ENCODE peak calls at places on chromosomes 16 and 17, in nine cellular contexts. Z is GM23248; Q is CD8-positive, alpha-beta memory T cell; G is Peyer's patch; C is CD4-positive, alpha-beta memory T cell; N is mammary epithelial cell; W is stomach; V is heart right ventricle; M is tibial artery. K is an unnamed sample. For H3K36me3, the result is how much of the 10 kb centered on the place peaks cover.

GRCh38 chr17:50225693-50226092 is 24.3 kb upstream of the COL1A1 start:
- DNase-seq in Z (no peak), Q (no peak), G (no peak), C (no peak), N (no peak), W (no peak), V (no peak), M (no peak), K (no peak)

GRCh38 chr16:14502932-14503741 is 126.9 kb downstream of the PARN start:
- DNase-seq in Z (peak), Q (no peak), G (no peak), C (no peak), N (peak), W (no peak), V (no peak), M (no peak), K (no peak)

GRCh38 chr17:50425682-50426471 is at the start of gene ACSF2:
- DNase-seq in Z (peak), Q (peak), G (peak), C (peak), N (peak), W (peak), V (peak), M (peak), K (no peak)

GRCh38 chr16:19644877-19645276 is 73.2 kb downstream of the KNOP1 start:
- DNase-seq in Z (no peak), Q (no peak), G (no peak), C (no peak), N (no peak), W (no peak), V (peak), M (no peak), K (no peak)

GRCh38 chr17:50080827-50081226 is 14.3 kb upstream of the PDK2 start:
- DNase-seq in Z (no peak), Q (no peak), G (no peak), C (no peak), N (no peak), W (peak), V (no peak), M (no peak), K (no peak)

GRCh38 chr17:39150795-39151679 is at the start of gene PLXDC1:
- DNase-seq in Z (peak), Q (no peak), G (no peak), C (peak), N (no peak), W (no peak), V (peak), M (no peak), K (no peak)

GRCh38 chr16:16004314-16004749 is 54.9 kb downstream of the ABCC1 start:
- DNase-seq in Z (peak), Q (no peak), G (no peak), C (no peak), N (no peak), W (no peak), V (no peak), M (no peak), K (peak)

GRCh38 chr16:47565454-47565853 is 104.3 kb downstream of the PHKB start:
- DNase-seq in Z (peak), Q (no peak), G (no peak), C (peak), N (peak), W (no peak), V (peak), M (peak), K (no peak)

GRCh38 chr16:71247478-71247877 is 17.0 kb upstream of the HYDIN start:
- DNase-seq in Z (no peak), Q (no peak), G (no peak), C (no peak), N (no peak), W (no peak), V (no peak), M (no peak), K (no peak)

GRCh38 chr16:80198265-80198994 is 342.4 kb upstream of the DYNLRB2 start:
- DNase-seq in Z (peak), Q (no peak), G (no peak), C (no peak), N (no peak), W (no peak), V (no peak), M (no peak), K (no peak)

GRCh38 chr16:21626659-21627277 is 25.6 kb downstream of the IGSF6 start:
- DNase-seq in Z (peak), Q (no peak), G (no peak), C (peak), N (peak), W (no peak), V (no peak), M (no peak), K (peak)

GRCh38 chr17:47955497-47956461 is 1.9 kb downstream of the PRR15L start:
- DNase-seq in Z (no peak), Q (no peak), G (peak), C (no peak), N (peak), W (peak), V (no peak), M (no peak), K (no peak)

GRCh38 chr17:33506889-33507650 is 214.0 kb upstream of the ASIC2 start:
- DNase-seq in Z (no peak), Q (no peak), G (no peak), C (no peak), N (no peak), W (no peak), V (no peak), M (no peak), K (no peak)

GRCh38 chr16:2364638-2365210 is 24.2 kb upstream of the ABCA3 start:
- DNase-seq in Z (no peak), Q (no peak), G (no peak), C (no peak), N (no peak), W (no peak), V (no peak), M (no peak), K (no peak)

GRCh38 chr16:53703590-53704444 is at the start of the genes FTO and RPGRIP1L:
- DNase-seq in Z (peak), Q (peak), G (peak), C (peak), N (peak), W (peak), V (peak), M (peak), K (peak)

GRCh38 chr17:13560935-13561334 is 40.8 kb downstream of the HS3ST3A1 start:
- DNase-seq in Z (no peak), Q (no peak), G (no peak), C (no peak), N (no peak), W (no peak), V (no peak), M (no peak), K (no peak)

GRCh38 chr17:72125742-72126141 is 4.9 kb downstream of the SOX9 start:
- DNase-seq in Z (peak), Q (no peak), G (no peak), C (no peak), N (peak), W (no peak), V (no peak), M (no peak), K (no peak)

GRCh38 chr16:53821957-53822625 is 118.1 kb downstream of the FTO start:
- DNase-seq in Z (peak), Q (no peak), G (no peak), C (no peak), N (peak), W (no peak), V (no peak), M (no peak), K (peak)

GRCh38 chr16:11249233-11250061 is 6.6 kb downstream of the SOCS1 start:
- DNase-seq in Z (no peak), Q (no peak), G (no peak), C (no peak), N (no peak), W (no peak), V (no peak), M (no peak), K (no peak)

GRCh38 chr17:28345420-28346198 is 10.0 kb downstream of the TNFAIP1 start:
- DNase-seq in Z (no peak), Q (no peak), G (no peak), C (no peak), N (no peak), W (peak), V (no peak), M (no peak), K (no peak)

GRCh38 chr16:87695534-87695933 is 70.3 kb downstream of the KLHDC4 start:
- DNase-seq in Z (no peak), Q (no peak), G (no peak), C (no peak), N (no peak), W (no peak), V (no peak), M (no peak), K (no peak)
- H3K36me3 ChIP-seq in Z (under half), Q (under half), G (under half), C (under half), N (under half), W (under half), V (under half), M (under half), K (under half)

GRCh38 chr17:81233811-81234505 is 4.9 kb downstream of the TEPSIN start:
- DNase-seq in Z (no peak), Q (no peak), G (no peak), C (no peak), N (no peak), W (no peak), V (peak), M (no peak), K (no peak)

GRCh38 chr17:81233316-81233715 is 5.5 kb downstream of the TEPSIN start:
- DNase-seq in Z (no peak), Q (no peak), G (no peak), C (no peak), N (no peak), W (no peak), V (peak), M (no peak), K (no peak)

GRCh38 chr17:81231766-81232581 is 6.9 kb downstream of the TEPSIN start:
- DNase-seq in Z (no peak), Q (no peak), G (no peak), C (no peak), N (no peak), W (no peak), V (no peak), M (peak), K (no peak)

GRCh38 chr17:81231121-81231645 is 7.7 kb downstream of the TEPSIN start:
- DNase-seq in Z (no peak), Q (no peak), G (no peak), C (no peak), N (no peak), W (no peak), V (no peak), M (peak), K (no peak)

DNA sequence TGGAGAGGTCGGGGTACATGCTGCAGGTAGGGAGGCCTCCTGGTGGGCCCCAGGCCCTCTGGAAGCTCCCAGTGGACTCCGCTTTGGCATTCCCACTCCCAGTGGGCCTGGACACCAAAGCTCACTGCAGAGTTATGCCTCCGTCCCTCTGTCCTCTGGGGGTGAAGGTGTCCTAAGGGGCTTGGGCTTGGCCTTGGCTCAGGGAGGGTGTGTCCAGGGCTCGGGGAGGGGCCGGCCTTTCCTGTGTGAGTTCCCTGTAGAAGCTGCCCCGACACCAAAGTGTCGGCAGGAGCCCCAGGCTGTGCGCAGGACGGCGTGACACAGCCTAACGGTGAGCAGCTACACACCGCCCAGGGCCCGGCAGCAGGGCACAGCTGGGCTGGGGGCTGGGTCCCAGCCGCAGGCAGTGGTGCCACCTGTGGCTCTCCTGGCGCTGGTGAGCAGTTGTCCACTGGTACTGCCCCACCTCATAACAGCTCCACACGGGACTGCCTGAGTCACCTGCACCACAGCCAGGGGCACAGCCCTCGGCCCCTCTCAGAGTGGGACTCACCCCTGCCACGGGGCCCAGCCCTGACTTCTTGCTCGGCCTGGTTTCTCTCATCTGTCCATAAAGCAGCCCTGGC is 6.1 kb downstream of the TEPSIN start:
- DNase-seq in Z (no peak), Q (no peak), G (no peak), C (no peak), N (no peak), W (no peak), V (no peak), M (no peak), K (no peak)
- H3K36me3 ChIP-seq in Z (under half), Q (under half), G (under half), C (under half), N (under half), W (half or more), V (under half), M (under half), K (under half)

DNA sequence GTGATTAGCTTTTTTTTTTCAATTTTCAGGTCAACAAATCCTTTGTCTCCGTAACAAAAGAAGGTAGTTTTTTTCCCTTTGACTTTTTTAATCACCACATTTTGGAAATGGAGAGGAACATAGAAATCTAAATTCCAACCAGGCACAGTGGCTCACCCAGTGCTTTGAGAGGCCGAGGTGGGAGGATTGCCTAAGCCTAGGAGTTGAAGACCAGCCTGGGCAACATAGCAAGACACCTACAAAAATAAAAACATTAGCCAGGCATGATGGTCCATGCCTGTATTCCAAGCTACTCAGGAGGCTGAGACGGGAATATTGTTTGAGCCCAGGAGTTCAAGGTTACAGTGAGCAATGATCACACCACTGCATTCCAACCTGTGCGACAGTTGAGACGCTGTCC is 5.7 kb downstream of the PSMD7 start:
- DNase-seq in Z (no peak), Q (no peak), G (no peak), C (no peak), N (no peak), W (no peak), V (no peak), M (no peak), K (no peak)
- H3K36me3 ChIP-seq in Z (half or more), Q (half or more), G (under half), C (half or more), N (half or more), W (half or more), V (under half), M (half or more), K (under half)

GRCh38 chr17:79002291-79002690 is 7.3 kb downstream of the CANT1 start:
- DNase-seq in Z (no peak), Q (no peak), G (no peak), C (no peak), N (no peak), W (no peak), V (no peak), M (peak), K (no peak)
- H3K36me3 ChIP-seq in Z (under half), Q (under half), G (under half), C (under half), N (under half), W (under half), V (under half), M (under half), K (under half)

GRCh38 chr17:7654832-7655540 is 4.3 kb downstream of the ATP1B2 start:
- DNase-seq in Z (peak), Q (no peak), G (no peak), C (no peak), N (no peak), W (no peak), V (no peak), M (no peak), K (no peak)

GRCh38 chr17:7650509-7651096 is at the start of gene ATP1B2:
- DNase-seq in Z (peak), Q (peak), G (peak), C (peak), N (peak), W (peak), V (peak), M (no peak), K (no peak)

GRCh38 chr17:7651959-7652658 is 1.4 kb downstream of the ATP1B2 start:
- DNase-seq in Z (no peak), Q (no peak), G (no peak), C (no peak), N (no peak), W (no peak), V (no peak), M (no peak), K (no peak)

GRCh38 chr17:7652659-7653343 is 2.1 kb downstream of the ATP1B2 start:
- DNase-seq in Z (no peak), Q (no peak), G (no peak), C (no peak), N (no peak), W (no peak), V (no peak), M (no peak), K (no peak)

DNA sequence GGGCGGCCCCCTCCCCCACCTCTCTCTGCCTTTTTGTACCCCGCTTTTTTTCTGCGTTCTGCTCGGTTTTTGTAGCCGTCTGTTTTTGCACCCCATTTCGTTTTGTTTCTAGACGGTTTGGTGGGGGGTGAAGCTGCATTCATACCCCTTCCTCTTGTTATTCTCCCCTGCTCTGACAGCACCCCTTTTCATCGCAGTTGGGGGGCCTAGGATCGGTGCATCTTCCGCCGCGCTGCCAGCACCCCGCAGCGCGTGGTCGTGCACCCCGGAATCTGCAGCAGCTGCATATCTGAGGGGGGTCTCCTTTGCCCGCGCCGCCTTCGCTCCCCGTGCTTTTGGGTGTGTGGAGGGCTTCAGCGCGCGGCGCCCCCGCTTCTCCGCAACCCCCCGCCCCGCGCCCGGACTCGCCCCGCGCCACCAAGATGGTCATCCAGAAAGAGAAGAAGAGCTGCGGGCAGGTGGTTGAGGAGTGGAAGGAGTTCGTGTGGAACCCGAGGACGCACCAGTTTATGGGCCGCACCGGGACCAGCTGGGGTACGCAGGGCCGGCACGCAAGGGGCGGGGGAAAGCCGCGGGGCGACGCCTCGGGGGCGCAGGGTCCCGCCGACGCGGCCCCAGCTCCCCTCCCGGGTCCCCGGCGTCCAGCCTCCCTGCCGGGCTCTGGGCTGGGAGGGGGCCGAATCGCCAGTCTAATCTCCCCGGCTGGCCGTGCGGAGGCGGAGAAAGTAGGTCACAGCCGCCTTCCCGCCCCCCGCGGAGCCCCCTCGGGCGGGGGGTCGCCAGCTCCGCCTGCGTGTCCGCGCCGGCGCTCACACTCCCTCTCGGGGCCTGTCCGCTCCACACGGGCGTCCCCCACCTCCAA is 602 bp downstream of the ATP1B2 start:
- DNase-seq in Z (no peak), Q (no peak), G (no peak), C (no peak), N (no peak), W (no peak), V (peak), M (no peak), K (no peak)
- H3K36me3 ChIP-seq in Z (under half), Q (under half), G (under half), C (under half), N (under half), W (under half), V (under half), M (under half), K (under half)

GRCh38 chr16:81676571-81677374 is 102.3 kb upstream of the PLCG2 start:
- DNase-seq in Z (no peak), Q (no peak), G (no peak), C (no peak), N (no peak), W (no peak), V (no peak), M (no peak), K (no peak)

GRCh38 chr16:81677375-81677737 is 101.7 kb upstream of the PLCG2 start:
- DNase-seq in Z (no peak), Q (no peak), G (no peak), C (no peak), N (no peak), W (no peak), V (no peak), M (no peak), K (no peak)

GRCh38 chr16:81673432-81673831 is 105.7 kb upstream of the PLCG2 start:
- DNase-seq in Z (no peak), Q (no peak), G (no peak), C (no peak), N (no peak), W (no peak), V (no peak), M (no peak), K (no peak)

GRCh38 chr16:81678326-81679095 is 100.6 kb upstream of the PLCG2 start:
- DNase-seq in Z (no peak), Q (no peak), G (no peak), C (no peak), N (no peak), W (no peak), V (no peak), M (no peak), K (no peak)

GRCh38 chr16:81675662-81676535 is 103.2 kb upstream of the PLCG2 start:
- DNase-seq in Z (no peak), Q (no peak), G (no peak), C (no peak), N (no peak), W (no peak), V (no peak), M (no peak), K (no peak)
- H3K36me3 ChIP-seq in Z (under half), Q (half or more), G (under half), C (under half), N (under half), W (half or more), V (under half), M (under half), K (under half)

DNA sequence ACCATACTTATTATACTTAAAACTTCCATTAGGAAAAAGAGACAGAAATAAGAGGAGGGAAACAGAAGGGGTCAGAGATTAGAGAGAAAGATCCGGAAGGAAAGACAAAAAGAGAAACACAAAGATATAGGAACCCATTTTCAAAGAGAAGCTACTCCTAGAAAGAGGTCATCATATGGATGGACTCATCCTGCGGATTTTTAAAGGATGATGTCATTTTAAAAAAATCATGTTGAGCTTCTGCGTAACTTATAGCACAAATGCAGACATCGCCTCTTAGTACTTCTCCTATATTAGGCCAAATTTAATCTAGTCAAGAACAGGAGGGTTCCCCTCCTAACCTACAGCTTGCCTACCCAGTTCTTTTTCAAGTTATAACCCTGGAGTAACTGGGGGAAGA is 18.1 kb downstream of the EFTUD2 start:
- DNase-seq in Z (no peak), Q (no peak), G (no peak), C (no peak), N (no peak), W (no peak), V (no peak), M (no peak), K (no peak)
- H3K36me3 ChIP-seq in Z (half or more), Q (half or more), G (under half), C (half or more), N (under half), W (half or more), V (under half), M (half or more), K (under half)

DNA sequence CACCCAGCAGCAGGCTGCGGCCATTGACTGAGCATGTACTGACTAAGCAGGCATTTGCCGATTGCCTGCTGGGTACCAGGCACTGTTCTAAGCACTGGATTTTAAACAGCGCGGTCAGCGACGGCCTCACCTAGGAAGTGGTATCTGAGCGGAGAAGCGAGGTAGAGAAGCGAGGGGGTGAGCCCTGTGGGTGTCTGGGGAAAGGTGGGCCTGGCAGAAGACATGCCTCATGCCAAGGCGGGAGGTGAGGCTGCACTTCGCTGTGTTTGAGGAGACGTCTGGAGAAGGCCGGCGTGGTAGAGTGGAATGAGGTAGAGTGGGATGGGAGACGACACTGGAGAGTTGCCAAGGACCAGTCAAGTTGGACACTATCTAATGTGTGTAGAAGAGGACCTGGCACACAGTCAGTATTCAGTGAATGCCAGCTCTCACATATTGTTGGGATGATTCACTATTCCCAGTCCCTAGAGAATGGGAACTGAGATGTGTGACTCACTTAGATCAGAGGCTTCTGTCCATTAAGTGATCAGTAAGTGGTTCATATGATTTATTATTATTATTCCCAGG is 14.4 kb downstream of the SYCE1L start:
- DNase-seq in Z (peak), Q (no peak), G (no peak), C (no peak), N (peak), W (no peak), V (no peak), M (no peak), K (peak)
- H3K36me3 ChIP-seq in Z (under half), Q (under half), G (under half), C (under half), N (under half), W (under half), V (under half), M (under half), K (under half)